ENCODE peak calls at places on chromosomes 13 and 19, in five cellular contexts. One of them, this sample, is unnamed.

GRCh38 chr19:47161876-47162489 is 31.3 kb downstream of the SAE1 start:
- DNase-seq in A549: no peak
- DNase-seq in fibroblast of villous mesenchyme: peak; percentile 43
- DNase-seq in BJ: no peak
- DNase-seq in GM10248: no peak
- DNase-seq in this sample: no peak

GRCh38 chr13:57627663-57628062 is 3.9 kb upstream of the PCDH17 start:
- DNase-seq in BJ: no peak
- DNase-seq in A549: no peak
- DNase-seq in fibroblast of villous mesenchyme: peak; percentile 8
- DNase-seq in GM10248: no peak
- DNase-seq in this sample: no peak

GRCh38 chr19:49205114-49205513 is 47.5 kb downstream of the TRPM4 start:
- DNase-seq in fibroblast of villous mesenchyme: no peak
- DNase-seq in A549: no peak
- DNase-seq in GM10248: no peak
- DNase-seq in BJ: no peak
- DNase-seq in this sample: no peak

GRCh38 chr13:42549555-42549941 is 24.4 kb upstream of the TNFSF11 start:
- DNase-seq in fibroblast of villous mesenchyme: no peak
- DNase-seq in A549: no peak
- DNase-seq in GM10248: no peak
- DNase-seq in BJ: no peak
- DNase-seq in this sample: no peak

GRCh38 chr19:38278751-38279150 is 14.4 kb downstream of the SPINT2 start:
- DNase-seq in BJ: no peak
- DNase-seq in GM10248: no peak
- DNase-seq in A549: no peak
- DNase-seq in fibroblast of villous mesenchyme: no peak
- DNase-seq in this sample: no peak

GRCh38 chr19:49585023-49585422 is 3.9 kb downstream of the PRRG2 start:
- DNase-seq in BJ: no peak
- DNase-seq in fibroblast of villous mesenchyme: no peak
- DNase-seq in A549: no peak
- DNase-seq in GM10248: no peak
- DNase-seq in this sample: no peak

GRCh38 chr19:29379257-29379986 is 146.4 kb upstream of the VSTM2B start:
- DNase-seq in GM10248: no peak
- DNase-seq in fibroblast of villous mesenchyme: no peak
- DNase-seq in A549: no peak
- DNase-seq in BJ: no peak
- DNase-seq in this sample: no peak

GRCh38 chr13:48843630-48844380 is 131.9 kb upstream of the FNDC3A start:
- DNase-seq in fibroblast of villous mesenchyme: peak; percentile 23
- DNase-seq in GM10248: no peak
- DNase-seq in A549: no peak
- DNase-seq in BJ: no peak
- DNase-seq in this sample: no peak

GRCh38 chr13:32302461-32302860 is 12.7 kb downstream of the ZAR1L start:
- DNase-seq in GM10248: no peak
- DNase-seq in BJ: no peak
- DNase-seq in fibroblast of villous mesenchyme: no peak
- DNase-seq in A549: no peak
- DNase-seq in this sample: no peak

GRCh38 chr19:2032296-2032941 is 16.9 kb upstream of the BTBD2 start:
- DNase-seq in fibroblast of villous mesenchyme: peak; percentile 90
- DNase-seq in GM10248: no peak
- DNase-seq in BJ: peak; percentile 35
- DNase-seq in A549: peak; percentile 59
- DNase-seq in this sample: peak; percentile 99

GRCh38 chr13:70747305-70747704 is 639.1 kb upstream of the KLHL1 start:
- DNase-seq in A549: no peak
- DNase-seq in GM10248: no peak
- DNase-seq in fibroblast of villous mesenchyme: peak; percentile 3
- DNase-seq in BJ: no peak
- DNase-seq in this sample: no peak

GRCh38 chr13:50133277-50133953 is 118.2 kb downstream of the KCNRG start:
- DNase-seq in fibroblast of villous mesenchyme: no peak
- DNase-seq in A549: no peak
- DNase-seq in GM10248: no peak
- DNase-seq in BJ: no peak
- DNase-seq in this sample: no peak

GRCh38 chr13:98345103-98345899 is 168.2 kb upstream of the RNF113B start:
- DNase-seq in GM10248: no peak
- DNase-seq in fibroblast of villous mesenchyme: no peak
- DNase-seq in A549: no peak
- DNase-seq in BJ: no peak
- DNase-seq in this sample: no peak

GRCh38 chr19:14361824-14362223 is 19.4 kb upstream of the ADGRE5 start:
- DNase-seq in fibroblast of villous mesenchyme: peak; percentile 34
- DNase-seq in A549: no peak
- DNase-seq in GM10248: peak; percentile 62
- DNase-seq in BJ: no peak
- DNase-seq in this sample: no peak
- TF ChIP-seq CTCF in fibroblast of villous mesenchyme: peak; percentile 18
- TF ChIP-seq CTCF in A549: peak; percentile 23
- TF ChIP-seq CTCF in GM10248: peak; percentile 36
- TF ChIP-seq CTCF in BJ: peak; percentile 14
- TF ChIP-seq CTCF in this sample: peak; percentile 48

DNA sequence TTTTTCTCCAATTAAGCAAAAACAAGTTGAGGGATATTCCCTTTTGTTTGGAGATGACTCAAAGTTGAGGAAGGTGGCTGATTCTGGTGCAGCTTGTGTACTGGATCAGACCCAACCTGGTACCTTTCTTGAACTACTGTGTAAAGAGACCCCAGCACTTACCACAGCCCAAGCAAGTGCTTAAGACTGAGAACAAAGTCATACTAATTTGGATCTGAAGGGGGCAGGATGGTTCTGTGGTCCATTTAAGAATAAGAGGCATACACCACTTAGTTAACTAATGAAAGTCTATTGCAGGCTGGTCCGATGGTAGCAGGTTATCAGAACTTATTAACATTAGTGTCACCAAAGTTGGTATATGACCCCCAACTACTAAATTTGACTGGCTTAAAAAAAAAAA is 6.3 kb downstream of the THSD1 start:
- DNase-seq in A549: no peak
- DNase-seq in fibroblast of villous mesenchyme: peak; percentile 31
- DNase-seq in GM10248: no peak
- DNase-seq in BJ: no peak
- DNase-seq in this sample: no peak
- TF ChIP-seq CTCF in A549: peak; percentile 17
- TF ChIP-seq CTCF in fibroblast of villous mesenchyme: peak; percentile 27
- TF ChIP-seq CTCF in GM10248: no peak
- TF ChIP-seq CTCF in BJ: peak; percentile 7
- TF ChIP-seq CTCF in this sample: no peak

DNA sequence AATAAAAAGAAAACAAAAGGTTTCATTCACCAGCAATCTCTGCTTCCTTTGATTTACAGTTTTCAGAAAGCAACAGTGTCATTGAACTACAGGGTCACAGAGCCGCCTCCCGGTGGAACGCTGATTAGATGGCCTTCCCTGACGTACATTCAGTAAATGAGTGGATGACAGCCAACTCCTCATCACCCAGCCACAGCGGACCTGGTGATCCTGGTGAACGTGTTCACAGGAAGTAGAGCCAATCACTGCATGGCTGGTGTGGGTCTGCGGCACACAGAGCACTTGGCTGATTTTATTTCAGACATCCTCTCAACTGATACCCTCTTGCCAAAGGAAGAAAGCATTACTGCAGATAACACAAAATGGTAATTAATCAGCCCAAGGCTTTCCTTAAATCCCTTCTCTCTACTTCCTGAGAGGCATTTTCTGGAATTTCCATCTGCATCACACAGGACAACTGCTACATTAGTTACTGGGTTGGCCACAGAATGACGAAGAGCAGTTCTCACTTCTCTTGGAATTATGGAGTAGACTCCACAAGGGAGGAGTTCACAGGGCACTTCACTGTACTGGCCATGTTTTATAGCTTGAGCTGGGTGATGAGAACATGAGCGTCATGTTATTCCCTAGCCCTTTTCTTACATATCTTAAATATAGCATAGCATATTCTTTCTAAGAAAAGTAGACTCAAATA is 84.0 kb upstream of the SLC7A1 start:
- DNase-seq in GM10248: no peak
- DNase-seq in fibroblast of villous mesenchyme: no peak
- DNase-seq in A549: no peak
- DNase-seq in BJ: no peak
- DNase-seq in this sample: no peak
- TF ChIP-seq CTCF in GM10248: no peak
- TF ChIP-seq CTCF in fibroblast of villous mesenchyme: no peak
- TF ChIP-seq CTCF in A549: no peak
- TF ChIP-seq CTCF in BJ: no peak
- TF ChIP-seq CTCF in this sample: no peak

GRCh38 chr19:46076031-46076880 is 35.5 kb upstream of the IGFL4 start:
- DNase-seq in BJ: no peak
- DNase-seq in A549: no peak
- DNase-seq in GM10248: no peak
- DNase-seq in fibroblast of villous mesenchyme: no peak
- DNase-seq in this sample: no peak
- TF ChIP-seq CTCF in BJ: no peak
- TF ChIP-seq CTCF in A549: peak; percentile 14
- TF ChIP-seq CTCF in GM10248: no peak
- TF ChIP-seq CTCF in fibroblast of villous mesenchyme: no peak
- TF ChIP-seq CTCF in this sample: no peak

DNA sequence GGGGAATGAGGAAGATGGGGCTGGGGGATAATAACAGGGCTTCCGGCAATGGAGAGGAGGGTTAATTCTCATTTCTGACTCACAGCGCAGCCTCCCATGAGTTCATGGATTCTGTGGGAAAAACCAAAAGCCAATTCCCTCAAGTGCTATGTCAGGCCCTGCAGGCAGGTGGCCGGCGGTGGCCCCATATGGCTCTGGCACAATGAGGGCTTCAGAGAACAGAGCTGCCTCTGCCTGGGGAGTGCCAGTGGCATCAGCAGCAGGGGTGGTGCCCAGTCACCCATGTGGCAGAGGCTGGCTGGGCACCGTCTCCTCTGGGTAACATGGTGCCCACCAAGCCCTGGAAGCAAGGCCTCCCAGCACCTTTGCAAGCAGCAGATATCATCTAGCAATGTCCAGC is 69.1 kb downstream of the ALOX5AP start:
- DNase-seq in A549: no peak
- DNase-seq in fibroblast of villous mesenchyme: no peak
- DNase-seq in BJ: no peak
- DNase-seq in GM10248: no peak
- DNase-seq in this sample: no peak
- TF ChIP-seq CTCF in A549: no peak
- TF ChIP-seq CTCF in fibroblast of villous mesenchyme: peak; percentile 32
- TF ChIP-seq CTCF in BJ: peak; percentile 23
- TF ChIP-seq CTCF in GM10248: no peak
- TF ChIP-seq CTCF in this sample: no peak

GRCh38 chr19:12946092-12946845 is 607 bp downstream of the RAD23A start:
- DNase-seq in BJ: no peak
- DNase-seq in GM10248: peak; percentile 67
- DNase-seq in fibroblast of villous mesenchyme: peak; percentile 85
- DNase-seq in A549: no peak
- DNase-seq in this sample: peak; percentile 83
- TF ChIP-seq CTCF in BJ: no peak
- TF ChIP-seq CTCF in GM10248: no peak
- TF ChIP-seq CTCF in fibroblast of villous mesenchyme: no peak
- TF ChIP-seq CTCF in A549: no peak
- TF ChIP-seq CTCF in this sample: no peak

GRCh38 chr13:94968040-94968756 is 255.9 kb upstream of the SOX21 start:
- DNase-seq in BJ: no peak
- DNase-seq in GM10248: peak; percentile 19
- DNase-seq in A549: peak; percentile 62
- DNase-seq in fibroblast of villous mesenchyme: peak; percentile 4
- DNase-seq in this sample: no peak
- TF ChIP-seq CTCF in BJ: peak; percentile 30
- TF ChIP-seq CTCF in GM10248: no peak
- TF ChIP-seq CTCF in A549: peak; percentile 27
- TF ChIP-seq CTCF in fibroblast of villous mesenchyme: no peak
- TF ChIP-seq CTCF in this sample: no peak

DNA sequence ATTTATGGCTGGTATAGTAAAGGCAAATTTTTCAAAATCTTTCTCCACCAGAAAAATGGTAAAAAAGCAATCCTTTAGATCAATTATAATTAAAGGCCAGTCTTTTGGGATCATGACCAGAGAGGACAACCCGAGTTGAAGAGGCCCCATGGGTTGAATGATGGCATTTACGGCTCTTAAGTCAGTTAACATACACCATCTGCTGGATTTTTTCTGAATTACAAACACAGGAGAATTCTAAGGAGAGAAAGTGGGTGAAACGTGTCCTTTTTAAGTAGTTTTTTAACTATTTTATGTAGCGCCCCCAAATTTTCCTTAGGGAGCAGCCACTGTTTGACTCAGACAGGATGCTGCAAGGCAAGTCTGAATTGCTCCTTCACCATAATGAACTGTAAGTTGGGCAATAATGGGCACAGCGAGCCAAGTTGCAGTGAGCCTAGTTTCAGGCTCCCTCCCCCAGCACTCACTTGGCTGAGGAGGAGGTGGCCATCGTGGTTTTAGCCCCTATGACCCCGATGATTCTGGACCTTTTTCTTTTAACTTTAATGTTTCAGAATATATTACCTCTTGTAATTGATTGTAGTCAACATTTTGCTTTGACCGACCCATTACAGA is 13.6 kb upstream of the ZNF611 start:
- DNase-seq in GM10248: no peak
- DNase-seq in A549: no peak
- DNase-seq in fibroblast of villous mesenchyme: peak; percentile 69
- DNase-seq in BJ: no peak
- DNase-seq in this sample: no peak
- TF ChIP-seq CTCF in GM10248: peak; percentile 7
- TF ChIP-seq CTCF in A549: no peak
- TF ChIP-seq CTCF in fibroblast of villous mesenchyme: peak; percentile 50
- TF ChIP-seq CTCF in BJ: peak; percentile 38
- TF ChIP-seq CTCF in this sample: peak; percentile 57